ENCODE peak calls at places on chromosome 20, in four cellular contexts. One of them, this sample, is unnamed.

GRCh38 chr20:46704714-46705377 is 4.6 kb upstream of the SLC2A10 start:
- DNase-seq in activated naive CD4-positive, alpha-beta T cell: no peak
- DNase-seq in activated CD4-positive, alpha-beta T cell treated with anti-CD3 and anti-CD28 coated beads, Interleukin-2, amount 10 ng/mL, durations not matched to agents 7 days and 5 days: no peak
- DNase-seq in NCI-H1694 treated with DMSO at 0.1 percent for 48 hours: no peak
- DNase-seq in this sample: no peak

GRCh38 chr20:43721429-43722152 is 5.2 kb downstream of the GTSF1L start:
- DNase-seq in activated naive CD4-positive, alpha-beta T cell: peak; percentile 30
- DNase-seq in activated CD4-positive, alpha-beta T cell treated with anti-CD3 and anti-CD28 coated beads, Interleukin-2, amount 10 ng/mL, durations not matched to agents 7 days and 5 days: no peak
- DNase-seq in NCI-H1694 treated with DMSO at 0.1 percent for 48 hours: no peak
- DNase-seq in this sample: no peak

GRCh38 chr20:39775110-39775509 is 813.0 kb downstream of the DHX35 start:
- DNase-seq in activated naive CD4-positive, alpha-beta T cell: no peak
- DNase-seq in activated CD4-positive, alpha-beta T cell treated with anti-CD3 and anti-CD28 coated beads, Interleukin-2, amount 10 ng/mL, durations not matched to agents 7 days and 5 days: no peak
- DNase-seq in NCI-H1694 treated with DMSO at 0.1 percent for 48 hours: no peak
- DNase-seq in this sample: peak; percentile 26

GRCh38 chr20:64106981-64107735 is at the start of gene NPBWR2:
- DNase-seq in activated naive CD4-positive, alpha-beta T cell: peak; percentile 19
- DNase-seq in activated CD4-positive, alpha-beta T cell treated with anti-CD3 and anti-CD28 coated beads, Interleukin-2, amount 10 ng/mL, durations not matched to agents 7 days and 5 days: no peak
- DNase-seq in NCI-H1694 treated with DMSO at 0.1 percent for 48 hours: no peak
- DNase-seq in this sample: peak; percentile 16

GRCh38 chr20:45343867-45344721 is 4.1 kb downstream of the SDC4 start:
- DNase-seq in activated naive CD4-positive, alpha-beta T cell: no peak
- DNase-seq in activated CD4-positive, alpha-beta T cell treated with anti-CD3 and anti-CD28 coated beads, Interleukin-2, amount 10 ng/mL, durations not matched to agents 7 days and 5 days: no peak
- DNase-seq in NCI-H1694 treated with DMSO at 0.1 percent for 48 hours: no peak
- DNase-seq in this sample: peak; percentile 54

GRCh38 chr20:33163856-33164762 is 3.9 kb upstream of the BPIFA2 start:
- DNase-seq in activated naive CD4-positive, alpha-beta T cell: no peak
- DNase-seq in activated CD4-positive, alpha-beta T cell treated with anti-CD3 and anti-CD28 coated beads, Interleukin-2, amount 10 ng/mL, durations not matched to agents 7 days and 5 days: no peak
- DNase-seq in NCI-H1694 treated with DMSO at 0.1 percent for 48 hours: no peak
- DNase-seq in this sample: no peak

GRCh38 chr20:48079028-48079427 is 293.7 kb upstream of the SULF2 start:
- DNase-seq in activated naive CD4-positive, alpha-beta T cell: no peak
- DNase-seq in activated CD4-positive, alpha-beta T cell treated with anti-CD3 and anti-CD28 coated beads, Interleukin-2, amount 10 ng/mL, durations not matched to agents 7 days and 5 days: no peak
- DNase-seq in NCI-H1694 treated with DMSO at 0.1 percent for 48 hours: no peak
- DNase-seq in this sample: no peak

GRCh38 chr20:51738877-51739447 is 29.2 kb downstream of the ATP9A start:
- DNase-seq in activated naive CD4-positive, alpha-beta T cell: no peak
- DNase-seq in activated CD4-positive, alpha-beta T cell treated with anti-CD3 and anti-CD28 coated beads, Interleukin-2, amount 10 ng/mL, durations not matched to agents 7 days and 5 days: no peak
- DNase-seq in NCI-H1694 treated with DMSO at 0.1 percent for 48 hours: no peak
- DNase-seq in this sample: no peak

GRCh38 chr20:31835977-31836852 is 9.2 kb downstream of the FOXS1 start:
- DNase-seq in activated naive CD4-positive, alpha-beta T cell: no peak
- DNase-seq in activated CD4-positive, alpha-beta T cell treated with anti-CD3 and anti-CD28 coated beads, Interleukin-2, amount 10 ng/mL, durations not matched to agents 7 days and 5 days: peak; percentile 23
- DNase-seq in NCI-H1694 treated with DMSO at 0.1 percent for 48 hours: no peak
- DNase-seq in this sample: peak; percentile 76

GRCh38 chr20:17083738-17084137 is 143.1 kb upstream of the PCSK2 start:
- DNase-seq in activated naive CD4-positive, alpha-beta T cell: no peak
- DNase-seq in activated CD4-positive, alpha-beta T cell treated with anti-CD3 and anti-CD28 coated beads, Interleukin-2, amount 10 ng/mL, durations not matched to agents 7 days and 5 days: no peak
- DNase-seq in NCI-H1694 treated with DMSO at 0.1 percent for 48 hours: no peak
- DNase-seq in this sample: no peak

GRCh38 chr20:62651285-62652021 is 9.2 kb downstream of the SLCO4A1 start:
- DNase-seq in activated naive CD4-positive, alpha-beta T cell: peak; percentile 85
- DNase-seq in activated CD4-positive, alpha-beta T cell treated with anti-CD3 and anti-CD28 coated beads, Interleukin-2, amount 10 ng/mL, durations not matched to agents 7 days and 5 days: peak; percentile 86
- DNase-seq in NCI-H1694 treated with DMSO at 0.1 percent for 48 hours: peak; percentile 50
- DNase-seq in this sample: peak; percentile 69

GRCh38 chr20:51131806-51132205 is 108.9 kb upstream of the KCNG1 start:
- DNase-seq in activated naive CD4-positive, alpha-beta T cell: no peak
- DNase-seq in activated CD4-positive, alpha-beta T cell treated with anti-CD3 and anti-CD28 coated beads, Interleukin-2, amount 10 ng/mL, durations not matched to agents 7 days and 5 days: no peak
- DNase-seq in NCI-H1694 treated with DMSO at 0.1 percent for 48 hours: no peak
- DNase-seq in this sample: no peak

GRCh38 chr20:33875055-33875454 is 63.9 kb downstream of the CHMP4B start:
- DNase-seq in activated naive CD4-positive, alpha-beta T cell: no peak
- DNase-seq in activated CD4-positive, alpha-beta T cell treated with anti-CD3 and anti-CD28 coated beads, Interleukin-2, amount 10 ng/mL, durations not matched to agents 7 days and 5 days: no peak
- DNase-seq in NCI-H1694 treated with DMSO at 0.1 percent for 48 hours: no peak
- DNase-seq in this sample: no peak

GRCh38 chr20:33687993-33688937 is 2.1 kb upstream of the E2F1 start:
- DNase-seq in activated naive CD4-positive, alpha-beta T cell: no peak
- DNase-seq in activated CD4-positive, alpha-beta T cell treated with anti-CD3 and anti-CD28 coated beads, Interleukin-2, amount 10 ng/mL, durations not matched to agents 7 days and 5 days: no peak
- DNase-seq in NCI-H1694 treated with DMSO at 0.1 percent for 48 hours: no peak
- DNase-seq in this sample: no peak

GRCh38 chr20:46058656-46059281 is 29.8 kb downstream of the SLC12A5 start:
- DNase-seq in activated naive CD4-positive, alpha-beta T cell: no peak
- DNase-seq in activated CD4-positive, alpha-beta T cell treated with anti-CD3 and anti-CD28 coated beads, Interleukin-2, amount 10 ng/mL, durations not matched to agents 7 days and 5 days: no peak
- DNase-seq in NCI-H1694 treated with DMSO at 0.1 percent for 48 hours: no peak
- DNase-seq in this sample: no peak

GRCh38 chr20:44703183-44703925 is 11.8 kb upstream of the CCN5 start:
- DNase-seq in activated naive CD4-positive, alpha-beta T cell: no peak
- DNase-seq in activated CD4-positive, alpha-beta T cell treated with anti-CD3 and anti-CD28 coated beads, Interleukin-2, amount 10 ng/mL, durations not matched to agents 7 days and 5 days: no peak
- DNase-seq in NCI-H1694 treated with DMSO at 0.1 percent for 48 hours: no peak
- DNase-seq in this sample: no peak

GRCh38 chr20:44610313-44610965 is 28.1 kb downstream of the PKIG start:
- DNase-seq in activated naive CD4-positive, alpha-beta T cell: no peak
- DNase-seq in activated CD4-positive, alpha-beta T cell treated with anti-CD3 and anti-CD28 coated beads, Interleukin-2, amount 10 ng/mL, durations not matched to agents 7 days and 5 days: peak; percentile 23
- DNase-seq in NCI-H1694 treated with DMSO at 0.1 percent for 48 hours: no peak
- DNase-seq in this sample: no peak

GRCh38 chr20:942611-943010 is 26.5 kb upstream of the ANGPT4 start:
- DNase-seq in activated naive CD4-positive, alpha-beta T cell: no peak
- DNase-seq in activated CD4-positive, alpha-beta T cell treated with anti-CD3 and anti-CD28 coated beads, Interleukin-2, amount 10 ng/mL, durations not matched to agents 7 days and 5 days: no peak
- DNase-seq in NCI-H1694 treated with DMSO at 0.1 percent for 48 hours: no peak
- DNase-seq in this sample: no peak

GRCh38 chr20:38143646-38144554 is 21.2 kb downstream of the TGM2 start:
- DNase-seq in activated naive CD4-positive, alpha-beta T cell: no peak
- DNase-seq in activated CD4-positive, alpha-beta T cell treated with anti-CD3 and anti-CD28 coated beads, Interleukin-2, amount 10 ng/mL, durations not matched to agents 7 days and 5 days: no peak
- DNase-seq in NCI-H1694 treated with DMSO at 0.1 percent for 48 hours: no peak
- DNase-seq in this sample: peak; percentile 52

GRCh38 chr20:11522359-11522758 is 395.3 kb upstream of the BTBD3 start:
- DNase-seq in activated naive CD4-positive, alpha-beta T cell: no peak
- DNase-seq in activated CD4-positive, alpha-beta T cell treated with anti-CD3 and anti-CD28 coated beads, Interleukin-2, amount 10 ng/mL, durations not matched to agents 7 days and 5 days: no peak
- DNase-seq in NCI-H1694 treated with DMSO at 0.1 percent for 48 hours: no peak
- DNase-seq in this sample: no peak

GRCh38 chr20:54476336-54476928 is 1.0 kb downstream of the DOK5 start:
- DNase-seq in activated naive CD4-positive, alpha-beta T cell: no peak
- DNase-seq in activated CD4-positive, alpha-beta T cell treated with anti-CD3 and anti-CD28 coated beads, Interleukin-2, amount 10 ng/mL, durations not matched to agents 7 days and 5 days: no peak
- DNase-seq in NCI-H1694 treated with DMSO at 0.1 percent for 48 hours: no peak
- DNase-seq in this sample: no peak

GRCh38 chr20:20253039-20253743 is 114.7 kb upstream of the INSM1 start:
- DNase-seq in activated naive CD4-positive, alpha-beta T cell: no peak
- DNase-seq in activated CD4-positive, alpha-beta T cell treated with anti-CD3 and anti-CD28 coated beads, Interleukin-2, amount 10 ng/mL, durations not matched to agents 7 days and 5 days: no peak
- DNase-seq in NCI-H1694 treated with DMSO at 0.1 percent for 48 hours: no peak
- DNase-seq in this sample: no peak

GRCh38 chr20:41587956-41588355 is 30.2 kb downstream of the CHD6 start:
- DNase-seq in activated naive CD4-positive, alpha-beta T cell: no peak
- DNase-seq in activated CD4-positive, alpha-beta T cell treated with anti-CD3 and anti-CD28 coated beads, Interleukin-2, amount 10 ng/mL, durations not matched to agents 7 days and 5 days: no peak
- DNase-seq in NCI-H1694 treated with DMSO at 0.1 percent for 48 hours: no peak
- DNase-seq in this sample: no peak

GRCh38 chr20:61631770-61632169 is 379.7 kb downstream of the CDH4 start:
- DNase-seq in activated naive CD4-positive, alpha-beta T cell: no peak
- DNase-seq in activated CD4-positive, alpha-beta T cell treated with anti-CD3 and anti-CD28 coated beads, Interleukin-2, amount 10 ng/mL, durations not matched to agents 7 days and 5 days: no peak
- DNase-seq in NCI-H1694 treated with DMSO at 0.1 percent for 48 hours: no peak
- DNase-seq in this sample: no peak

GRCh38 chr20:61230166-61230565 is 21.9 kb upstream of the CDH4 start:
- DNase-seq in activated naive CD4-positive, alpha-beta T cell: no peak
- DNase-seq in activated CD4-positive, alpha-beta T cell treated with anti-CD3 and anti-CD28 coated beads, Interleukin-2, amount 10 ng/mL, durations not matched to agents 7 days and 5 days: no peak
- DNase-seq in NCI-H1694 treated with DMSO at 0.1 percent for 48 hours: no peak
- DNase-seq in this sample: no peak

GRCh38 chr20:33125983-33126382 is 42.0 kb upstream of the BPIFA2 start:
- DNase-seq in activated naive CD4-positive, alpha-beta T cell: no peak
- DNase-seq in activated CD4-positive, alpha-beta T cell treated with anti-CD3 and anti-CD28 coated beads, Interleukin-2, amount 10 ng/mL, durations not matched to agents 7 days and 5 days: no peak
- DNase-seq in NCI-H1694 treated with DMSO at 0.1 percent for 48 hours: no peak
- DNase-seq in this sample: no peak

GRCh38 chr20:51534764-51535386 is 7.6 kb downstream of the NFATC2 start:
- DNase-seq in activated naive CD4-positive, alpha-beta T cell: no peak
- DNase-seq in activated CD4-positive, alpha-beta T cell treated with anti-CD3 and anti-CD28 coated beads, Interleukin-2, amount 10 ng/mL, durations not matched to agents 7 days and 5 days: no peak
- DNase-seq in NCI-H1694 treated with DMSO at 0.1 percent for 48 hours: no peak
- DNase-seq in this sample: no peak

GRCh38 chr20:19212524-19213502 is at the start of gene SLC24A3:
- DNase-seq in activated naive CD4-positive, alpha-beta T cell: no peak
- DNase-seq in activated CD4-positive, alpha-beta T cell treated with anti-CD3 and anti-CD28 coated beads, Interleukin-2, amount 10 ng/mL, durations not matched to agents 7 days and 5 days: no peak
- DNase-seq in NCI-H1694 treated with DMSO at 0.1 percent for 48 hours: peak; percentile 35
- DNase-seq in this sample: no peak

GRCh38 chr20:1083431-1084080 is 34.8 kb upstream of the PSMF1 start:
- DNase-seq in activated naive CD4-positive, alpha-beta T cell: no peak
- DNase-seq in activated CD4-positive, alpha-beta T cell treated with anti-CD3 and anti-CD28 coated beads, Interleukin-2, amount 10 ng/mL, durations not matched to agents 7 days and 5 days: no peak
- DNase-seq in NCI-H1694 treated with DMSO at 0.1 percent for 48 hours: no peak
- DNase-seq in this sample: no peak

GRCh38 chr20:62910777-62911497 is 15.4 kb downstream of the DIDO1 start:
- DNase-seq in activated naive CD4-positive, alpha-beta T cell: no peak
- DNase-seq in activated CD4-positive, alpha-beta T cell treated with anti-CD3 and anti-CD28 coated beads, Interleukin-2, amount 10 ng/mL, durations not matched to agents 7 days and 5 days: no peak
- DNase-seq in NCI-H1694 treated with DMSO at 0.1 percent for 48 hours: no peak
- DNase-seq in this sample: no peak

GRCh38 chr20:13638162-13638495 is 603 bp downstream of the TASP1 start:
- DNase-seq in activated naive CD4-positive, alpha-beta T cell: no peak
- DNase-seq in activated CD4-positive, alpha-beta T cell treated with anti-CD3 and anti-CD28 coated beads, Interleukin-2, amount 10 ng/mL, durations not matched to agents 7 days and 5 days: no peak
- DNase-seq in NCI-H1694 treated with DMSO at 0.1 percent for 48 hours: no peak
- DNase-seq in this sample: no peak

GRCh38 chr20:571754-572331 is 28.3 kb upstream of the CSNK2A1 start:
- DNase-seq in activated naive CD4-positive, alpha-beta T cell: no peak
- DNase-seq in activated CD4-positive, alpha-beta T cell treated with anti-CD3 and anti-CD28 coated beads, Interleukin-2, amount 10 ng/mL, durations not matched to agents 7 days and 5 days: no peak
- DNase-seq in NCI-H1694 treated with DMSO at 0.1 percent for 48 hours: peak; percentile 15
- DNase-seq in this sample: no peak

GRCh38 chr20:21125072-21125848 is 622 bp upstream of the KIZ start:
- DNase-seq in activated naive CD4-positive, alpha-beta T cell: no peak
- DNase-seq in activated CD4-positive, alpha-beta T cell treated with anti-CD3 and anti-CD28 coated beads, Interleukin-2, amount 10 ng/mL, durations not matched to agents 7 days and 5 days: no peak
- DNase-seq in NCI-H1694 treated with DMSO at 0.1 percent for 48 hours: peak; percentile 60
- DNase-seq in this sample: no peak

This sample was measured in omental fat pad.